ENCODE peak calls at places on chromosomes 7 and 10, in ten cellular contexts. Y is dorsolateral prefrontal cortex; U is stimulated activated CD4-positive, alpha-beta T cell treated with anti-CD3 and anti-CD28 coated beads, TNF-alpha, amount 100 ng/mL, for 48 hours; P is osteocyte; Q is myocyte; G is hepatocyte; K is hypothalamus; F is activated CD4-positive, alpha-beta T cell treated with anti-CD3 and anti-CD28 coated beads, Interleukin-2, amount 50 U/mL, for 1 hour; E is NCI-H1092; D is Caki2. Z is an unnamed sample.

GRCh38 chr10:75403144-75404022 is 1.8 kb upstream of the ZNF503 start:
- DNase-seq in Y (no peak), U (no peak), Q (peak), G (peak), P (no peak), D (peak), E (no peak), K (no peak), F (no peak), Z (no peak)

GRCh38 chr7:102050864-102051460 is 233.5 kb downstream of the CUX1 start:
- DNase-seq in Y (no peak), P (no peak), Q (no peak), K (no peak), U (no peak), E (no peak), D (no peak), F (no peak), G (no peak), Z (no peak)

GRCh38 chr7:964401-965231 is 10.1 kb upstream of the ADAP1 start:
- DNase-seq in U (no peak), E (no peak), G (no peak), Q (peak), F (no peak), K (peak), D (no peak), P (no peak), Y (no peak), Z (no peak)

GRCh38 chr7:69204936-69205335 is 393.3 kb upstream of the AUTS2 start:
- DNase-seq in Y (no peak), P (peak), G (no peak), D (no peak), F (no peak), E (no peak), K (no peak), U (no peak), Q (no peak), Z (no peak)

GRCh38 chr7:8261711-8262695 is at the start of gene ICA1:
- DNase-seq in Q (peak), F (peak), U (peak), E (peak), G (peak), Y (no peak), D (peak), K (peak), P (peak), Z (no peak)

GRCh38 chr10:33253411-33253810 is 81.1 kb downstream of the NRP1 start:
- DNase-seq in Q (no peak), U (no peak), E (no peak), K (no peak), G (no peak), P (no peak), F (no peak), Y (no peak), D (no peak), Z (no peak)

GRCh38 chr10:78332699-78333098 is 299.0 kb downstream of the RPS24 start:
- DNase-seq in D (no peak), P (peak), K (no peak), E (no peak), Y (no peak), U (no peak), G (no peak), F (no peak), Q (no peak), Z (no peak)

GRCh38 chr10:119292968-119293367 is 85.6 kb downstream of the GRK5 start:
- DNase-seq in G (no peak), E (no peak), Y (no peak), D (no peak), Q (no peak), U (no peak), P (no peak), K (no peak), F (no peak), Z (no peak)

GRCh38 chr10:105843786-105844560 is 1202.9 kb downstream of the SORCS3 start:
- DNase-seq in D (no peak), E (no peak), K (no peak), U (no peak), F (no peak), P (no peak), Q (no peak), Y (no peak), G (no peak), Z (no peak)

GRCh38 chr7:84271550-84271949 is 77.0 kb upstream of the SEMA3A start:
- DNase-seq in D (no peak), Y (no peak), E (no peak), F (no peak), U (no peak), G (no peak), P (no peak), Q (peak), K (no peak), Z (no peak)

GRCh38 chr10:132387723-132388210 is 9.2 kb upstream of the PWWP2B start:
- DNase-seq in Y (no peak), F (peak), K (no peak), Q (no peak), D (peak), P (no peak), E (peak), U (peak), G (peak), Z (peak)

GRCh38 chr10:28217848-28218247 is 85.0 kb downstream of the MPP7 start:
- DNase-seq in U (no peak), Y (no peak), P (no peak), G (no peak), Q (peak), K (no peak), E (no peak), F (no peak), D (no peak), Z (no peak)

GRCh38 chr10:122882798-122883197 is 3.4 kb upstream of the FAM24B start:
- DNase-seq in G (no peak), D (no peak), Y (no peak), K (no peak), U (no peak), Q (no peak), P (no peak), E (no peak), F (no peak), Z (no peak)

GRCh38 chr10:120833222-120833928 is 17.8 kb upstream of the WDR11 start:
- DNase-seq in K (no peak), D (no peak), P (no peak), F (no peak), Y (no peak), U (no peak), G (peak), E (no peak), Q (no peak), Z (no peak)

GRCh38 chr10:117759266-117759665 is 216.7 kb downstream of the EMX2 start:
- DNase-seq in U (no peak), D (no peak), K (no peak), Q (no peak), P (peak), F (no peak), Y (no peak), E (no peak), G (no peak), Z (no peak)

GRCh38 chr10:78211476-78212110 is 177.9 kb downstream of the RPS24 start:
- DNase-seq in Q (peak), U (no peak), Y (peak), E (peak), P (no peak), K (peak), F (peak), G (peak), D (peak), Z (no peak)

GRCh38 chr7:120600607-120601006 is 257.3 kb downstream of the TSPAN12 start:
- DNase-seq in F (no peak), P (no peak), E (no peak), G (no peak), D (no peak), K (no peak), Q (no peak), U (no peak), Y (no peak), Z (no peak)